ENCODE peak calls at places on chromosomes 5 and 9, in four cellular contexts. W is cardiac fibroblast, O is progenitor cell of endocrine pancreas, S is suprapubic skin. N is an unnamed sample.

GRCh38 chr5:111461261-111461671 is 51.1 kb downstream of the STARD4 start:
- DNase-seq in W (peak; percentile 10), S (no peak), O (no peak), N (peak; percentile 26)

GRCh38 chr5:181246276-181247050 is 2.8 kb upstream of the RACK1 start:
- DNase-seq in W (peak; percentile 89), O (peak; percentile 72), S (peak; percentile 96), N (peak; percentile 85)

GRCh38 chr9:72753261-72753893 is 199.5 kb downstream of the ALDH1A1 start:
- DNase-seq in S (no peak), O (no peak), W (peak; percentile 39), N (no peak)

GRCh38 chr9:82346040-82346439 is 357.5 kb downstream of the SPATA31D1 start:
- DNase-seq in S (no peak), O (no peak), W (no peak), N (no peak)

GRCh38 chr9:3509926-3510325 is 15.9 kb downstream of the RFX3 start:
- DNase-seq in O (no peak), S (no peak), W (no peak), N (no peak)

GRCh38 chr5:32709789-32710334 is 1.3 kb upstream of the NPR3 start:
- DNase-seq in S (no peak), O (peak; percentile 47), W (peak; percentile 80), N (peak; percentile 74)

GRCh38 chr5:151520294-151520693 is 70.8 kb downstream of the FAT2 start:
- DNase-seq in S (no peak), O (no peak), W (no peak), N (no peak)

GRCh38 chr9:74951725-74952151 is 974 bp downstream of the C9orf40 start:
- DNase-seq in W (peak; percentile 32), O (peak; percentile 20), S (peak; percentile 68), N (peak; percentile 47)

GRCh38 chr9:107363511-107364182 is 80.6 kb downstream of the RAD23B start:
- DNase-seq in O (no peak), S (no peak), W (no peak), N (no peak)

GRCh38 chr5:59296317-59297264 is 596.9 kb downstream of the PDE4D start:
- DNase-seq in S (no peak), W (peak; percentile 42), O (no peak), N (no peak)

GRCh38 chr5:92945630-92946097 is 635.4 kb downstream of the NR2F1-AS1 start:
- DNase-seq in S (no peak), W (peak; percentile 49), O (no peak), N (no peak)

DNA sequence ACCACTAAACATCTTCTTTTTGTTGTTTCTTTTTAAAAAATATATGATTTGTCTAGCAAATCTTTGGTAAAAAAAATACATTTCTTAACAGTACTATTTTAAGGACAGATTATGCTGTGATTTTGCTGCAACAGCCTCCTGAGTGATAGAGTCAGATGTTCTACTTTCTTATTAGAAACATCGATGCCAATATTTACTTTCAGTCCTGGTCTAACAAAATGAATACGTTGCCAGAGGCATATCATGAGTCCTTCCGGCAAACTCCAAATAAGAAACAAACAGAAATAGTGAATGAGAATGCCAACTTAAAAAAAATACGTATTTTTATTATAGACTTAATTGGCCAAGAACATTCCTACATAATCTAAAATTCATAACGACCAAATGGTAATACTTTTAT is 371.5 kb downstream of the ADGRV1 start:
- DNase-seq in O (no peak), W (no peak), S (no peak), N (no peak)
- TF ChIP-seq CTCF in O (no peak), W (no peak), S (no peak), N (no peak)

DNA sequence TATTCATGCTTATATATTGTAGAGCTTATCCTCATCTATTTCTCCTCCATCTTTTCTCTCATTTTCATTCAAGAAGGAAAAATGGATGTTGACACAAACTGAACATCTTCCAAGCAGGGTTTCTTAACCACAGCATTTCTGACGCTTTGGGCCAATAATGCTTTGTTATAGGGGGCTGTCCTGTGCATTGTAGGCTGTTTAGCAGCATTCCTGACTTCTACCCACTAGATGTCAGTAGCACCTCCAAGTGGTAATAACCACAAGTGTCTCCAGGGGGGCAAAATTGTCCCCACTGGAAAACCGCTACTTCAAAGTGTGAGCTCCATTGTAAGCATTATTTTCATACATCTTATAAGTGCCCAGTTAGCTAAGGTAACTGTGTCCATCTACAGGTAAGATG is 2.6 kb upstream of the TXNDC8 start:
- DNase-seq in W (peak; percentile 45), O (no peak), S (no peak), N (peak; percentile 4)
- TF ChIP-seq CTCF in W (peak; percentile 62), O (peak; percentile 34), S (no peak), N (no peak)

DNA sequence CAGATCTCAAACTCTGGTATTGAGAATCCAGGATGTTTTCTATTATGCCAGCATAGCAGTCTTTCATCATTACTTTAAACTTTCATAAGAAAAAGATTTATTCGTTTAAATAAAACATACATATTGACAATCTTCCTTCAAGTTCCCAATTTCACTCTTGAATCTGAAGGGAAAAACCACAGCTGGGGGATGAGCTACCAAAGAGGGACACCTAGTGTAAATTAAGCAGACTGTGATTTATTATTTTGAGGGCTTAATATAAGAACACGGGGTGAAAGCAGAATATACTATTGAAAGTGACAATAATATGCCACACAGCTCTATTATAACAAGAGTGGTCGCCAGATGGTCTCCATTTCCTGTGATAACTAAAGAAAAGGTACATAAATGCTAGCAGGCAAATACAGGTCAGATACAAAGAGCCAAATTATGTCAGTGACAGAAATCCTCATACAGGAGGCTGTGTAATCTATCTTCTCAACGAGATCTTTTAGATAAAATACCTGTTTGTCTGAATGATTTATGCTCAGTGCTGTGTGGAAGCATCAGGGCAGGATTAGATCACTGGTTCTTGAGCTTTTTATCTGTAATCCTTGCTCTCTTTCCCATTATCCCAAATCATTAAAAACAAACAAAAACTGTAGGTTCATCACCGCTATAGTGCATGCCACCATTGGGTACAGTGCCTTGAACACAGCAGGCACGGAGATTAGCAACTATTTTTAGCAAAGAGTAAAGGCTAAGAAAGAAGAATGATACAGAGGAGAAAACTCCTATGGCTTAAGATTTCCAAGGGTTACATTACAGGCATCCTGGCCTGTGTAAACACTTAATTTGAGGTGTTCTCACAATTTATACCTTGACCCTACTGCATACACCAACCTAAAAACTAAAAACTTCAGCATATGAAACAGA is 116.6 kb downstream of the DROSHA start:
- DNase-seq in O (no peak), S (no peak), W (peak; percentile 13), N (no peak)
- TF ChIP-seq CTCF in O (no peak), S (no peak), W (no peak), N (no peak)

GRCh38 chr9:127763918-127764384 is 14.5 kb downstream of the SH2D3C start:
- DNase-seq in O (no peak), W (peak; percentile 70), S (no peak), N (peak; percentile 76)
- TF ChIP-seq CTCF in O (peak; percentile 26), W (peak; percentile 34), S (no peak), N (peak; percentile 39)

GRCh38 chr5:95646569-95647330 is at the start of gene RFESD:
- DNase-seq in S (peak; percentile 99), O (peak; percentile 92), W (peak; percentile 96), N (peak; percentile 95)
- TF ChIP-seq CTCF in S (no peak), O (peak; percentile 39), W (peak; percentile 21), N (no peak)

GRCh38 chr5:172901012-172901780 is 58.0 kb upstream of the RPL26L1 start:
- DNase-seq in O (no peak), W (peak; percentile 83), S (no peak), N (no peak)

GRCh38 chr5:172904312-172904642 is 54.9 kb upstream of the RPL26L1 start:
- DNase-seq in O (no peak), W (no peak), S (no peak), N (no peak)

GRCh38 chr5:172901788-172902496 is 57.3 kb upstream of the RPL26L1 start:
- DNase-seq in W (peak; percentile 73), O (no peak), S (no peak), N (no peak)

GRCh38 chr5:172903790-172904189 is 55.4 kb upstream of the RPL26L1 start:
- DNase-seq in O (no peak), S (no peak), W (peak; percentile 93), N (no peak)

GRCh38 chr5:172902497-172903472 is 56.4 kb upstream of the RPL26L1 start:
- DNase-seq in W (peak; percentile 93), O (peak; percentile 44), S (no peak), N (peak; percentile 55)
- TF ChIP-seq CTCF in W (peak; percentile 58), O (peak; percentile 48), S (peak; percentile 4), N (no peak)

DNA sequence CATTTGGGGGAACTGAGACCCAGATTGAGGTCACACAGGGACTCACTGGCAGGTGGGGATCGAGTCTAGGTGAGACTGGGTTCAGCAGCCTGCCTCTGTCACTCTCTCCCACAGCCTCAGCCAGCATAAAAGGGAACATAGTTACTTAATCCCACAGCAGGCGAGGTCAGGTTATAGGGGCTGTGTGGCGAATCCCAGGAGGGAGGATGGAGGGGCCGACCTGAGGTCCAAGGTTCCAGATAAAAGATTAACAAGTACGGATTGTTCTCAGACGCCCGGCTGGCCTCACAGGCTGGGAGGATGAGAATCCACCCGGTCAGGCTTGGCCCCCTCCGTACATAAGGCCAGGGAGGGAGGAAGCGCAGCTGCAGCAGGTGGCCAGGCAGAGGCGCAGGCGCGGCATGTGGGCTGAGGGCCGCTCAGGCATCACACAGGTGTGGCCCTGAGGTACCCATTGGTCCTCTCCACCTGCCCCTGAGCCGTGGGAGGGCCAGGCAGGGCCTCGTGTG is 3.3 kb downstream of the SUSD3 start:
- DNase-seq in O (no peak), S (no peak), W (no peak), N (no peak)
- TF ChIP-seq CTCF in O (no peak), S (no peak), W (no peak), N (no peak)

GRCh38 chr5:37938086-37938852 is 98.4 kb upstream of the GDNF start:
- DNase-seq in W (no peak), O (no peak), S (no peak), N (no peak)
- TF ChIP-seq CTCF in W (no peak), O (no peak), S (no peak), N (no peak)